ENCODE peak calls at places on chromosomes 11 and 22, in six cellular contexts. T, Z, G, B, W and K are unnamed samples.
A peak's percentile ranks its signal among the peaks of the same experiment; 100 is the strongest.

GRCh38 chr11:1223346-1224108 is 661 bp downstream of the MUC5B start:
- DNase-seq in T (peak; percentile 48), Z (peak; percentile 81), G (no peak), B (peak; percentile 38), W (no peak), K (no peak)

GRCh38 chr11:128555606-128556005 is 31.8 kb downstream of the ETS1 start:
- DNase-seq in T (no peak), Z (no peak), G (no peak), B (no peak), W (peak; percentile 22), K (no peak)

GRCh38 chr11:113023228-113023627 is 62.0 kb downstream of the NCAM1 start:
- DNase-seq in T (no peak), Z (no peak), G (no peak), B (no peak), W (no peak), K (no peak)

GRCh38 chr22:47328550-47329243 is 566.2 kb downstream of the TBC1D22A start:
- DNase-seq in T (peak; percentile 58), Z (peak; percentile 56), G (no peak), B (no peak), W (peak; percentile 90), K (no peak)

GRCh38 chr22:49812838-49813237 is 14.8 kb downstream of the BRD1 start:
- DNase-seq in T (peak; percentile 62), Z (no peak), G (no peak), B (no peak), W (no peak), K (no peak)

GRCh38 chr11:34680918-34681554 is 60.1 kb downstream of the EHF start:
- DNase-seq in T (no peak), Z (no peak), G (no peak), B (no peak), W (peak; percentile 83), K (no peak)

GRCh38 chr11:15770798-15771414 is 585.4 kb downstream of the SOX6 start:
- DNase-seq in T (no peak), Z (no peak), G (peak; percentile 26), B (peak; percentile 47), W (no peak), K (peak; percentile 42)

GRCh38 chr22:29306830-29307657 is 594 bp downstream of the GAS2L1 start:
- DNase-seq in T (peak; percentile 89), Z (peak; percentile 96), G (no peak), B (peak; percentile 62), W (peak; percentile 43), K (no peak)

GRCh38 chr11:68691402-68691784 is 7.0 kb downstream of the GAL start:
- DNase-seq in T (no peak), Z (no peak), G (no peak), B (no peak), W (no peak), K (no peak)

GRCh38 chr11:131640320-131640719 is 269.9 kb downstream of the NTM start:
- DNase-seq in T (no peak), Z (no peak), G (no peak), B (no peak), W (no peak), K (no peak)

GRCh38 chr22:19576460-19577421 is 52.5 kb upstream of the CLDN5 start:
- DNase-seq in T (no peak), Z (peak; percentile 86), G (peak; percentile 4), B (peak; percentile 68), W (peak; percentile 53), K (no peak)

GRCh38 chr11:128422576-128423370 is 164.6 kb downstream of the ETS1 start:
- DNase-seq in T (peak; percentile 57), Z (no peak), G (no peak), B (no peak), W (no peak), K (no peak)

GRCh38 chr11:83241291-83241946 is 44.7 kb downstream of the CCDC90B start:
- DNase-seq in T (no peak), Z (no peak), G (peak; percentile 62), B (peak; percentile 18), W (peak; percentile 56), K (peak; percentile 35)

GRCh38 chr11:48341466-48341865 is 16.7 kb downstream of the OR4C3 start:
- DNase-seq in T (no peak), Z (no peak), G (no peak), B (no peak), W (no peak), K (no peak)

GRCh38 chr11:131455843-131456704 is 85.7 kb downstream of the NTM start:
- DNase-seq in T (no peak), Z (peak; percentile 59), G (no peak), B (no peak), W (no peak), K (no peak)

GRCh38 chr22:22462813-22463567 is 45.6 kb downstream of the ZNF280B start:
- DNase-seq in T (no peak), Z (no peak), G (peak; percentile 50), B (no peak), W (no peak), K (no peak)

GRCh38 chr22:44026630-44027511 is 2.8 kb downstream of the PARVB start:
- DNase-seq in T (peak; percentile 85), Z (peak; percentile 97), G (peak; percentile 79), B (peak; percentile 92), W (no peak), K (peak; percentile 41)

GRCh38 chr11:1532606-1533341 is 39.3 kb downstream of the DUSP8 start:
- DNase-seq in T (no peak), Z (no peak), G (no peak), B (no peak), W (no peak), K (no peak)

GRCh38 chr11:115317428-115318185 is 186.6 kb downstream of the CADM1 start:
- DNase-seq in T (no peak), Z (no peak), G (no peak), B (no peak), W (no peak), K (no peak)

GRCh38 chr22:25482868-25483639 is 81.4 kb upstream of the GRK3 start:
- DNase-seq in T (peak; percentile 58), Z (peak; percentile 13), G (no peak), B (no peak), W (no peak), K (no peak)

GRCh38 chr11:81007046-81007445 is 1566.2 kb upstream of the TENM4 start:
- DNase-seq in T (no peak), Z (no peak), G (no peak), B (peak; percentile 9), W (no peak), K (no peak)

GRCh38 chr11:6402561-6402981 is 12.3 kb downstream of the SMPD1 start:
- DNase-seq in T (no peak), Z (peak; percentile 76), G (peak; percentile 95), B (peak; percentile 82), W (no peak), K (no peak)

GRCh38 chr11:126791991-126792390 is 208.6 kb downstream of the KIRREL3 start:
- DNase-seq in T (no peak), Z (no peak), G (no peak), B (no peak), W (no peak), K (no peak)

GRCh38 chr11:126790550-126790981 is 210.0 kb downstream of the KIRREL3 start:
- DNase-seq in T (no peak), Z (no peak), G (no peak), B (no peak), W (peak; percentile 93), K (no peak)

GRCh38 chr11:126793596-126793995 is 207.0 kb downstream of the KIRREL3 start:
- DNase-seq in T (no peak), Z (no peak), G (no peak), B (no peak), W (no peak), K (no peak)

DNA sequence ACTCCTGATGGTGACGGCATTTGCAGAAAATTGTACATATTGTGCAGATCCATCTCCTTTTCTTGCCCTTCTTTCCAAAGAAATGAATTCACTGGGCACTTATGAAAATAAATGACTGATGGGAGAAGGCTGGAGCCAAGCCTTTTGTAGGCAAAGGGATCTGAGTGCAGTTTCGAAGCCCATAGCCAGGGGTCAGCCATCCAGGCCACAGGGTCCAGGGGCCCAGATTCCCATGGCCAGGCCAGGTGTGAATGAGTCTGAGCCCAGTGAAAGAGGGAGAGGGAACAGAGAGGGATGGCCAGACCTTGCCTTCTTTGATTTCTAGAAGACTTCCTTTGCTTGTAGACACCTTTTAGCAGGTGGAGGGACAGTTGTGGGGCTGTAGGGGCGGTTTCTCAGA is 209.1 kb downstream of the KIRREL3 start:
- DNase-seq in T (no peak), Z (no peak), G (no peak), B (no peak), W (no peak), K (no peak)
- TF ChIP-seq CTCF in T (no peak), Z (no peak), G (no peak), B (no peak), W (peak; percentile 51), K (no peak)

GRCh38 chr11:74684661-74685060 is 46.6 kb downstream of the CHRDL2 start:
- DNase-seq in T (peak; percentile 11), Z (peak; percentile 61), G (no peak), B (no peak), W (no peak), K (no peak)

GRCh38 chr11:74687237-74688005 is 43.8 kb downstream of the CHRDL2 start:
- DNase-seq in T (peak; percentile 10), Z (peak; percentile 39), G (no peak), B (no peak), W (peak; percentile 16), K (no peak)

GRCh38 chr11:74685338-74685737 is 45.9 kb downstream of the CHRDL2 start:
- DNase-seq in T (no peak), Z (no peak), G (no peak), B (no peak), W (no peak), K (no peak)

GRCh38 chr11:74685905-74686304 is 45.3 kb downstream of the CHRDL2 start:
- DNase-seq in T (peak; percentile 57), Z (peak; percentile 86), G (no peak), B (no peak), W (no peak), K (no peak)

GRCh38 chr11:74686792-74687191 is 44.4 kb downstream of the CHRDL2 start:
- DNase-seq in T (peak; percentile 16), Z (peak; percentile 36), G (no peak), B (no peak), W (peak; percentile 70), K (no peak)
- TF ChIP-seq CTCF in T (no peak), Z (no peak), G (no peak), B (no peak), W (peak; percentile 34), K (no peak)

GRCh38 chr22:37033605-37034430 is 14.3 kb downstream of the MPST start:
- DNase-seq in T (no peak), Z (no peak), G (no peak), B (no peak), W (no peak), K (no peak)

GRCh38 chr22:37032535-37033460 is 13.3 kb downstream of the MPST start:
- DNase-seq in T (peak; percentile 76), Z (no peak), G (no peak), B (no peak), W (no peak), K (no peak)

GRCh38 chr22:37032134-37032534 is 12.6 kb downstream of the MPST start:
- DNase-seq in T (no peak), Z (no peak), G (no peak), B (no peak), W (no peak), K (no peak)

GRCh38 chr22:37028692-37029674 is 9.4 kb downstream of the MPST start:
- DNase-seq in T (no peak), Z (no peak), G (no peak), B (no peak), W (no peak), K (no peak)

GRCh38 chr22:37030560-37031281 is 11.2 kb downstream of the MPST start:
- DNase-seq in T (no peak), Z (no peak), G (no peak), B (no peak), W (no peak), K (no peak)
- TF ChIP-seq CTCF in T (no peak), Z (no peak), G (peak; percentile 45), B (no peak), W (no peak), K (no peak)

GRCh38 chr11:72328366-72329224 is 84.6 kb upstream of the PHOX2A start:
- DNase-seq in T (no peak), Z (no peak), G (no peak), B (no peak), W (no peak), K (no peak)
- TF ChIP-seq CTCF in T (peak; percentile 16), Z (no peak), G (no peak), B (no peak), W (peak; percentile 37), K (no peak)